ENCODE peak calls at places on chromosome 3, in ten cellular contexts. Y is neuronal stem cell, F is mesenchymal stem cell, G is adipocyte, H is IMR-90, K is endothelial cell of umbilical vein, M is astrocyte, V is HepG2, W is SK-N-SH, L is H9. I is an unnamed sample.

GRCh38 chr3:131892331-131892730 is 142.5 kb downstream of the CPNE4 start:
- DNase-seq in Y (no peak), F (no peak), G (no peak), H (no peak), K (no peak), M (no peak), V (no peak), W (no peak), L (no peak), I (peak)

GRCh38 chr3:126930936-126931600 is 51.8 kb upstream of the PLXNA1 start:
- DNase-seq in Y (no peak), F (peak), G (no peak), H (no peak), K (no peak), M (no peak), V (no peak), W (no peak), L (no peak), I (no peak)

GRCh38 chr3:167115331-167115934 is 264.7 kb downstream of the ZBBX start:
- DNase-seq in Y (no peak), F (no peak), G (no peak), H (no peak), K (no peak), M (no peak), V (no peak), W (no peak), L (no peak), I (no peak)

GRCh38 chr3:146511402-146512134 is 32.8 kb downstream of the PLSCR1 start:
- DNase-seq in Y (no peak), F (peak), G (no peak), H (no peak), K (no peak), M (no peak), V (no peak), W (no peak), L (no peak), I (no peak)

GRCh38 chr3:120795017-120795648 is 52.6 kb downstream of the GTF2E1 start:
- DNase-seq in Y (peak), F (peak), G (peak), H (peak), K (peak), M (peak), V (peak), W (peak), L (peak), I (peak)

GRCh38 chr3:11379238-11379823 is 107.1 kb downstream of the ATG7 start:
- DNase-seq in Y (peak), F (peak), G (peak), H (peak), K (peak), M (peak), V (peak), W (peak), L (no peak), I (peak)

GRCh38 chr3:24129549-24129948 is 184.5 kb downstream of the NR1D2 start:
- DNase-seq in Y (no peak), F (no peak), G (no peak), H (no peak), K (no peak), M (no peak), V (no peak), W (no peak), L (no peak), I (no peak)

GRCh38 chr3:40741729-40742128 is 217.0 kb downstream of the ZNF621 start:
- DNase-seq in Y (peak), F (peak), G (no peak), H (peak), K (peak), M (no peak), V (no peak), W (no peak), L (no peak), I (no peak)

GRCh38 chr3:173745952-173746682 is 348.6 kb downstream of the NLGN1 start:
- DNase-seq in Y (no peak), F (peak), G (peak), H (peak), K (peak), M (peak), V (no peak), W (no peak), L (no peak), I (peak)

GRCh38 chr3:14991148-14991742 is 43.9 kb downstream of the NR2C2 start:
- DNase-seq in Y (peak), F (peak), G (peak), H (no peak), K (peak), M (no peak), V (no peak), W (no peak), L (no peak), I (no peak)

GRCh38 chr3:414063-414462 is 217.5 kb downstream of the CHL1 start:
- DNase-seq in Y (no peak), F (peak), G (peak), H (peak), K (no peak), M (peak), V (no peak), W (no peak), L (no peak), I (peak)

GRCh38 chr3:17302774-17303173 is 418.0 kb downstream of the PLCL2 start:
- DNase-seq in Y (no peak), F (no peak), G (peak), H (peak), K (peak), M (peak), V (no peak), W (no peak), L (no peak), I (peak)

GRCh38 chr3:8020047-8020446 is 481.6 kb upstream of the LMCD1 start:
- DNase-seq in Y (no peak), F (no peak), G (no peak), H (no peak), K (no peak), M (no peak), V (no peak), W (no peak), L (no peak), I (no peak)

GRCh38 chr3:2247831-2248230 is 149.2 kb downstream of the CNTN4 start:
- DNase-seq in Y (no peak), F (no peak), G (no peak), H (no peak), K (no peak), M (no peak), V (no peak), W (no peak), L (no peak), I (no peak)

GRCh38 chr3:171704002-171704401 is 106.3 kb downstream of the PLD1 start:
- DNase-seq in Y (no peak), F (peak), G (peak), H (peak), K (peak), M (peak), V (peak), W (peak), L (peak), I (peak)

GRCh38 chr3:40895109-40895508 is 304.2 kb upstream of the CTNNB1 start:
- DNase-seq in Y (no peak), F (no peak), G (peak), H (no peak), K (no peak), M (no peak), V (no peak), W (no peak), L (no peak), I (peak)

GRCh38 chr3:47540281-47540680 is 26.8 kb upstream of the ELP6 start:
- DNase-seq in Y (no peak), F (no peak), G (peak), H (peak), K (no peak), M (peak), V (no peak), W (no peak), L (no peak), I (peak)

GRCh38 chr3:90033242-90033641 is 925.8 kb downstream of the EPHA3 start:
- DNase-seq in Y (no peak), F (no peak), G (no peak), H (no peak), K (no peak), M (no peak), V (no peak), W (no peak), L (no peak), I (no peak)

GRCh38 chr3:161163297-161163696 is 57.8 kb upstream of the NMD3 start:
- DNase-seq in Y (no peak), F (peak), G (peak), H (peak), K (peak), M (peak), V (peak), W (no peak), L (no peak), I (peak)

GRCh38 chr3:117096549-117096948 is 387.0 kb downstream of the TUSC7 start:
- DNase-seq in Y (no peak), F (no peak), G (no peak), H (no peak), K (no peak), M (no peak), V (no peak), W (no peak), L (no peak), I (no peak)

GRCh38 chr3:13515786-13516783 is 32.8 kb upstream of the FBLN2 start:
- DNase-seq in Y (no peak), F (no peak), G (no peak), H (no peak), K (no peak), M (no peak), V (no peak), W (no peak), L (no peak), I (no peak)

GRCh38 chr3:72894941-72895552 is 7.2 kb downstream of the GXYLT2 start:
- DNase-seq in Y (no peak), F (no peak), G (peak), H (no peak), K (no peak), M (no peak), V (no peak), W (no peak), L (no peak), I (no peak)

GRCh38 chr3:72899349-72899765 is 11.5 kb downstream of the GXYLT2 start:
- DNase-seq in Y (no peak), F (no peak), G (no peak), H (no peak), K (no peak), M (peak), V (no peak), W (no peak), L (no peak), I (no peak)

GRCh38 chr3:72900048-72900447 is 12.2 kb downstream of the GXYLT2 start:
- DNase-seq in Y (no peak), F (no peak), G (no peak), H (no peak), K (no peak), M (no peak), V (no peak), W (no peak), L (no peak), I (no peak)

GRCh38 chr3:72897758-72898007 is 9.8 kb downstream of the GXYLT2 start:
- DNase-seq in Y (no peak), F (no peak), G (no peak), H (no peak), K (no peak), M (no peak), V (no peak), W (no peak), L (no peak), I (no peak)

GRCh38 chr3:72896996-72897757 is 9.3 kb downstream of the GXYLT2 start:
- DNase-seq in Y (no peak), F (peak), G (peak), H (peak), K (no peak), M (peak), V (no peak), W (peak), L (no peak), I (peak)
- H3K9ac ChIP-seq in Y (no peak), F (peak), G (no peak), H (no peak), K (no peak), M (no peak), V (no peak), W (no peak), L (no peak), I (no peak)

DNA sequence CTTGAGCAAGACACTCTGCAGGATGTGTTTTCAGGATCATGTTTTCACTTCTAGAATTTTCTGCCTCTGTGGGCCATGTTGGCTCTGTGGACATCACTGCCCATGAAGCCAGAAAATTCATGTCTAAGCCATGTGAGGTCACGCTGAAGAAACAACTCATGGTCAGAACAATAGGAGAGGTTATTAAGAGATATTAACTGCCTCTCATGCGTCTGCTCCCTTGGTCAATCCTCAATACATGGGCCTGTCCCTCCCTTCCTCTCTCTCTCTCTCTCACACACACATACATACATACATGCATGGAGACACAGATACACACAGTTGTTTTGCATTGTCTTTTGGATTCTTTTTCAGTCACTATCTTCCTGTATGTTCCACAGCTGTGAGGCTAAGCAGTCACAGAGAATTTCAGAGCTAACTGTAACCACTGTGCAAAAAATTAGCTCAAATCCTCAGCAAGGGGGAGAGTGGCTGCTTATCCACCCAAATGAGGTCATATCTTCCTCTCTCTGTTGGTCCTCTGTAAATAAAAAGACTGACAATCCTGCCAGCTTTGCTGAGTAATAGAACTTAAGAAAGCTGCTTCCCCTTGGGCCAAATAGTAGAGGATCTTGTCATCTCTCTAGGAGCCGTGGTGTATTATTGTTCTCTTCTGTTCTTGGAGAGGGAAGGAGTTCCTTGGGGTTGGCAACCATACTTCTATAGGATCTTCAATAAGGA is 45.6 kb downstream of the LRTM1 start:
- DNase-seq in Y (no peak), F (peak), G (peak), H (peak), K (no peak), M (peak), V (no peak), W (no peak), L (no peak), I (peak)
- H3K9ac ChIP-seq in Y (no peak), F (peak), G (peak), H (peak), K (no peak), M (peak), V (no peak), W (peak), L (no peak), I (peak)

GRCh38 chr3:87349833-87350232 is 73.4 kb upstream of the POU1F1 start:
- DNase-seq in Y (no peak), F (no peak), G (no peak), H (no peak), K (no peak), M (no peak), V (no peak), W (no peak), L (no peak), I (no peak)

GRCh38 chr3:87351913-87352312 is 75.5 kb upstream of the POU1F1 start:
- DNase-seq in Y (no peak), F (no peak), G (no peak), H (no peak), K (no peak), M (no peak), V (no peak), W (no peak), L (no peak), I (no peak)

GRCh38 chr3:87358066-87358465 is 81.7 kb upstream of the POU1F1 start:
- DNase-seq in Y (no peak), F (no peak), G (no peak), H (no peak), K (no peak), M (no peak), V (no peak), W (no peak), L (no peak), I (no peak)

GRCh38 chr3:87350367-87351199 is 74.2 kb upstream of the POU1F1 start:
- DNase-seq in Y (peak), F (peak), G (peak), H (peak), K (peak), M (peak), V (peak), W (peak), L (no peak), I (peak)

DNA sequence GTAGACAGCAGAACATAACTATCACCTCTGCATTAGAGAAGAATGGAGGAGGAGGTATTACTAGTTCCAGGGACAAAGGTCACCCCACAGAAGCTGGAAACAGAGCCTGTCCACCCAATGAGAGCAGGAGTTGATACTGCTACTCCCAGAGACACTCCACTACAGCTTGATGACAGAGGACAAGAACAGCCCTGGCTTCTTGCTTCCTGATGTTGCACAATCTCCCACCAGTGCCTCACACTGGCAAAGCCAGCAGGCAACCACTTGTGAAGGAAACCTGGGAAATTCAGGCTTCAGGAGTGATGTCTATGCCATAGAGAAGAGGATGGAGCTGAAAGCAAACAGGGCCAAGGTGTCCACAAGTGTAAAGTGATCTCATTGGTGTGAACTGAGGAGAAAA is 78.0 kb upstream of the POU1F1 start:
- DNase-seq in Y (no peak), F (peak), G (peak), H (no peak), K (no peak), M (no peak), V (no peak), W (no peak), L (no peak), I (peak)
- H3K9ac ChIP-seq in Y (no peak), F (no peak), G (no peak), H (no peak), K (no peak), M (no peak), V (no peak), W (no peak), L (no peak), I (no peak)

DNA sequence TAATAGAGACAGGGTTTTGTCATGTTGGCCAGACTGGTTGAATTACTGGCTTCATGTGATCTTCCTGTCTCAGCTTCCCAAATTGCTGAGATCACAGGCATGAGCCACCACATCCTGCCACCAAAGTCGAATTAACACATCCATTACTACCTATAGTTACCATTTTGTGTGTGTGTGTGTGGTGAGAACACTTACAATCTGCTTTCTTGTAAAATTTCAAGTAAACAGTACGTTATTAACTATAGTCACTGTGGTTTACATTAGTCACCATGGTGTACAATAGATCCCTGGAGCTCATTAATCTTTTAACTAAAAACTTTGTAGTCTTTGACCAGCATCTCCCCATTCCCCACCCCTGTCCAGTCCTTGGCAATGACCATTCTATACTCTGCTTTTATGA is 270.0 kb downstream of the NAALADL2 start:
- DNase-seq in Y (no peak), F (peak), G (no peak), H (peak), K (no peak), M (peak), V (no peak), W (no peak), L (no peak), I (peak)
- H3K9ac ChIP-seq in Y (no peak), F (no peak), G (no peak), H (no peak), K (no peak), M (no peak), V (no peak), W (no peak), L (no peak), I (no peak)

GRCh38 chr3:196670335-196670734 is 30.8 kb downstream of the NRROS start:
- DNase-seq in Y (no peak), F (no peak), G (no peak), H (no peak), K (peak), M (no peak), V (no peak), W (no peak), L (no peak), I (no peak)
- H3K9ac ChIP-seq in Y (no peak), F (no peak), G (no peak), H (no peak), K (no peak), M (no peak), V (no peak), W (no peak), L (no peak), I (no peak)

GRCh38 chr3:73101916-73102315 is 40.5 kb downstream of the EBLN2 start:
- DNase-seq in Y (no peak), F (no peak), G (no peak), H (no peak), K (no peak), M (no peak), V (peak), W (no peak), L (no peak), I (no peak)

GRCh38 chr3:73098026-73098425 is 36.6 kb downstream of the EBLN2 start:
- DNase-seq in Y (no peak), F (no peak), G (no peak), H (no peak), K (no peak), M (no peak), V (no peak), W (no peak), L (no peak), I (no peak)

GRCh38 chr3:73096169-73096568 is 34.7 kb downstream of the EBLN2 start:
- DNase-seq in Y (no peak), F (no peak), G (no peak), H (no peak), K (no peak), M (no peak), V (no peak), W (no peak), L (no peak), I (no peak)

GRCh38 chr3:73098873-73099272 is 37.4 kb downstream of the EBLN2 start:
- DNase-seq in Y (no peak), F (no peak), G (no peak), H (no peak), K (no peak), M (no peak), V (no peak), W (no peak), L (no peak), I (no peak)

GRCh38 chr3:73100734-73101550 is 39.5 kb downstream of the EBLN2 start:
- DNase-seq in Y (peak), F (peak), G (peak), H (peak), K (peak), M (peak), V (peak), W (peak), L (peak), I (peak)
- H3K9ac ChIP-seq in Y (no peak), F (no peak), G (no peak), H (no peak), K (no peak), M (no peak), V (no peak), W (no peak), L (no peak), I (no peak)

I was measured in GM23248.